ENCODE peak calls at places on chromosomes 4 and X, in seven cellular contexts. H, P, B, X, G, T and J are unnamed samples.

GRCh38 chr4:52684896-52685295 is 25.8 kb upstream of the USP46 start:
- DNase-seq in H (no peak), P (no peak), B (no peak), X (no peak), G (no peak), T (no peak), J (no peak)

GRCh38 chrX:135112096-135112729 is 8.1 kb downstream of the ETDB start:
- DNase-seq in H (no peak), P (no peak), B (peak; percentile 34), X (no peak), G (no peak), T (peak; percentile 59), J (peak; percentile 24)

GRCh38 chr4:73309211-73309610 is 50.6 kb upstream of the ANKRD17 start:
- DNase-seq in H (no peak), P (no peak), B (no peak), X (no peak), G (no peak), T (no peak), J (no peak)

GRCh38 chr4:39118034-39118658 is 56.1 kb downstream of the KLHL5 start:
- DNase-seq in H (no peak), P (no peak), B (no peak), X (no peak), G (no peak), T (no peak), J (no peak)

GRCh38 chrX:10537308-10537707 is 83.1 kb downstream of the MID1 start:
- DNase-seq in H (no peak), P (no peak), B (no peak), X (no peak), G (no peak), T (no peak), J (no peak)

GRCh38 chr4:183449193-183449888 is 4.9 kb downstream of the CDKN2AIP start:
- DNase-seq in H (no peak), P (no peak), B (no peak), X (no peak), G (no peak), T (no peak), J (no peak)

GRCh38 chrX:112048707-112049106 is 33.9 kb downstream of the TRPC5 start:
- DNase-seq in H (no peak), P (no peak), B (no peak), X (no peak), G (no peak), T (no peak), J (no peak)

GRCh38 chr4:109955146-109955545 is 42.5 kb downstream of the EGF start:
- DNase-seq in H (no peak), P (no peak), B (no peak), X (no peak), G (no peak), T (no peak), J (no peak)

GRCh38 chr4:95867919-95868318 is 28.0 kb downstream of the PDHA2 start:
- DNase-seq in H (no peak), P (no peak), B (no peak), X (no peak), G (no peak), T (no peak), J (no peak)

GRCh38 chr4:6239968-6240367 is 29.7 kb upstream of the WFS1 start:
- DNase-seq in H (no peak), P (no peak), B (no peak), X (no peak), G (no peak), T (no peak), J (no peak)

GRCh38 chr4:109072595-109072994 is 229.9 kb downstream of the COL25A1 start:
- DNase-seq in H (no peak), P (no peak), B (no peak), X (no peak), G (no peak), T (no peak), J (no peak)

GRCh38 chr4:87532907-87533306 is 3.7 kb upstream of the SPARCL1 start:
- DNase-seq in H (no peak), P (no peak), B (no peak), X (no peak), G (no peak), T (no peak), J (no peak)

GRCh38 chr4:87529187-87529586 is at the start of gene SPARCL1:
- DNase-seq in H (peak; percentile 35), P (peak; percentile 63), B (no peak), X (peak; percentile 10), G (peak; percentile 35), T (no peak), J (no peak)

GRCh38 chr4:87532109-87532508 is 2.9 kb upstream of the SPARCL1 start:
- DNase-seq in H (no peak), P (no peak), B (no peak), X (no peak), G (no peak), T (no peak), J (no peak)

GRCh38 chr4:87527446-87528240 is 1.5 kb downstream of the SPARCL1 start:
- DNase-seq in H (no peak), P (peak; percentile 29), B (no peak), X (no peak), G (no peak), T (no peak), J (no peak)

DNA sequence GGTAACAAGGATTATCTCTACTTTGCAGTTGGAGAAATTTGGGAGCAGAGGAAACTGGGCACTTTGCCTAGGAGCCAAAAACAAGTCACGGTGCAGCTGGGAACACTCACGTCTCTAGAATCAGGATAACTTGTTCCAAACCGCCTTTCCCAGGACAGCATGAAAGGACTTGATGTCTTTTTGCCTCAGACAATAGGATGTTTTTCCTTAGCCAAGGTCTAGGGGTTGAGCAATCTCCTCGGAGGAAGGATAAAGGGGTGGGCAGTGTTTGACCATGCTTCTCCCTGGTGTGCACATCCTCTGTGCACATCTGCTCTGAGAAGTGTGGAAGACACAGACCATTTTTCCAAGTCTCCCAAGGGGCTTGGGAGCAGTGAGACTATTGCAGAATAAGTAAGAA is 1.7 kb upstream of the SPARCL1 start:
- DNase-seq in H (peak; percentile 86), P (peak; percentile 86), B (peak; percentile 33), X (peak; percentile 52), G (peak; percentile 77), T (peak; percentile 69), J (peak; percentile 62)
- TF ChIP-seq POLR2A in H (no peak), P (peak; percentile 56), B (peak; percentile 4), X (no peak), G (no peak), T (no peak), J (peak; percentile 32)

GRCh38 chrX:42869011-42869410 is 91.0 kb upstream of the PPP1R2C start:
- DNase-seq in H (no peak), P (no peak), B (no peak), X (no peak), G (no peak), T (no peak), J (no peak)

GRCh38 chrX:42869659-42870476 is 91.9 kb upstream of the PPP1R2C start:
- DNase-seq in H (no peak), P (no peak), B (no peak), X (no peak), G (no peak), T (no peak), J (no peak)
- H3K4me3 ChIP-seq in H (no peak overlapping the region), P (no peak overlapping the region), B (no peak overlapping the region), X (no peak overlapping the region), G (no peak overlapping the region), T (no peak overlapping the region), J (no peak overlapping the region)

GRCh38 chrX:40318076-40318475 is 220.3 kb upstream of the BCOR start:
- DNase-seq in H (no peak), P (no peak), B (no peak), X (no peak), G (no peak), T (no peak), J (no peak)

GRCh38 chrX:40318796-40319195 is 221.0 kb upstream of the BCOR start:
- DNase-seq in H (no peak), P (no peak), B (no peak), X (no peak), G (no peak), T (no peak), J (no peak)

GRCh38 chrX:40313269-40313668 is 215.5 kb upstream of the BCOR start:
- DNase-seq in H (no peak), P (no peak), B (no peak), X (no peak), G (no peak), T (no peak), J (no peak)

GRCh38 chrX:40314070-40314469 is 216.3 kb upstream of the BCOR start:
- DNase-seq in H (no peak), P (no peak), B (no peak), X (no peak), G (no peak), T (no peak), J (no peak)

GRCh38 chrX:40316502-40316901 is 218.7 kb upstream of the BCOR start:
- DNase-seq in H (no peak), P (no peak), B (no peak), X (no peak), G (no peak), T (no peak), J (no peak)
- H3K9me3 ChIP-seq in H (no peaks in the 10 kb centered on the region), P (no peaks in the 10 kb centered on the region), B (no peaks in the 10 kb centered on the region), X (no peaks in the 10 kb centered on the region), G (peaks cover 57% of the 10 kb centered on the region), T (no peaks in the 10 kb centered on the region), J (peaks cover 7% of the 10 kb centered on the region)

DNA sequence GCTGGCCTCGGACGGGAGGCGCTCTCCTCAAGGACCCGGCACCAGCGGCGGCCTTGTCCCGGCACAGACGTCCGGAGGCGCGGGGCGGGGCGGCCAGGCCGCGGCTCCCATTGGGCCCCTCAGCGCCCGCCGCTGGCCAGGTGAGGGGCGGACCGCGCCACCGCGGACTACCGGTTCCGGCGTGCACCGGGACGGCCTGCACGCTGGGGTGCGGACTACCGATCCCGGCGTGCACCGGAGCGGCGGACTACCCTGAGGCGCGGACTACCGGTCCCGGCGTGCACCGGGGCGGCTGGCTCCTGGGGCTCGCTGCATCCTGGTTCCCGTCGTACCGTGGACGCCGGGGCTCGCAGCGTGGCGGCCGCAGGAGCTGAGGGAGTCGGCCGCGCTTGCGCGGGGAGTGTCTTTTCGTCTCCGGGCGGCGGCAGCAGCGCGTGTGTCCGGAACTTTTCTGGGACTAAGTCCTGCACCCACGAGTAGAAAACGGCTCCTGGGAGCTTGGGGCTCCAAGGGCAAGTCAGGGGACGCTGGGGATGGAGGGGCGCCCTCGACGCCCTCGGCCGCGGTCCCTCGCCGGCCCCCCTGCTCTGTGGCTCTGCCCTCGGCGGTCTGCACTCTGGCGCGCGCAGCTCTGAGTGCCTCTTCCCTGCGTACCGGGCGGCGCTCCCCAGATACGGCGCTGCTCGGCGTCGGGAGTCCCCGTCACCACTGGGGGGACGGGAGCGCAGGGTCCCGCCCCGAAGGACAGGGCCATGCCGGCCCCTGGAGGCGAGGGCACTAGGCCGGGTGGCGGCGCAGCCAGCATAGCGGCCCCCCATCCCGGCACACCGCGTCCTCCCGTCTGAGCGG is at the start of gene LETM1:
- DNase-seq in H (peak; percentile 94), P (peak; percentile 96), B (peak; percentile 95), X (peak; percentile 98), G (peak; percentile 95), T (peak; percentile 98), J (peak; percentile 83)
- TF ChIP-seq POLR2A in H (peak; percentile 43), P (peak; percentile 81), B (peak; percentile 77), X (peak; percentile 87), G (peak; percentile 34), T (peak; percentile 49), J (peak; percentile 74)